ENCODE peak calls at places on chromosomes 13 and 19, in four cellular contexts. One of them, this sample, is unnamed.

GRCh38 chr13:94352057-94352456 is 127.4 kb downstream of the DCT start:
- DNase-seq in substantia nigra: no peak
- DNase-seq in thoracic aorta: no peak
- DNase-seq in HEK293T: no peak
- DNase-seq in this sample: no peak

GRCh38 chr19:16143399-16144215 is at the start of gene HSH2D:
- DNase-seq in substantia nigra: no peak
- DNase-seq in thoracic aorta: no peak
- DNase-seq in HEK293T: no peak
- DNase-seq in this sample: peak

GRCh38 chr13:77751513-77752456 is 54.3 kb downstream of the SLAIN1 start:
- DNase-seq in substantia nigra: no peak
- DNase-seq in thoracic aorta: no peak
- DNase-seq in HEK293T: peak
- DNase-seq in this sample: peak

GRCh38 chr19:35545855-35546381 is 492 bp downstream of the TMEM147 start:
- DNase-seq in substantia nigra: no peak
- DNase-seq in thoracic aorta: no peak
- DNase-seq in HEK293T: peak
- DNase-seq in this sample: peak

GRCh38 chr19:39110263-39110967 is 15.2 kb upstream of the PAK4 start:
- DNase-seq in substantia nigra: peak
- DNase-seq in thoracic aorta: no peak
- DNase-seq in HEK293T: peak
- DNase-seq in this sample: peak

GRCh38 chr13:111176421-111176820 is 61.3 kb downstream of the ARHGEF7 start:
- DNase-seq in substantia nigra: no peak
- DNase-seq in thoracic aorta: no peak
- DNase-seq in HEK293T: no peak
- DNase-seq in this sample: no peak

GRCh38 chr13:40170982-40171381 is 495.5 kb downstream of the FOXO1 start:
- DNase-seq in substantia nigra: no peak
- DNase-seq in thoracic aorta: no peak
- DNase-seq in HEK293T: no peak
- DNase-seq in this sample: peak

GRCh38 chr19:49443366-49444099 is 2.2 kb upstream of the SLC17A7 start:
- DNase-seq in substantia nigra: peak
- DNase-seq in thoracic aorta: peak
- DNase-seq in HEK293T: peak
- DNase-seq in this sample: peak

GRCh38 chr13:70253834-70254233 is 145.6 kb upstream of the KLHL1 start:
- DNase-seq in substantia nigra: no peak
- DNase-seq in thoracic aorta: no peak
- DNase-seq in HEK293T: peak
- DNase-seq in this sample: no peak

GRCh38 chr19:50580970-50581636 is 12.9 kb upstream of the LRRC4B start:
- DNase-seq in substantia nigra: no peak
- DNase-seq in thoracic aorta: no peak
- DNase-seq in HEK293T: no peak
- DNase-seq in this sample: no peak

GRCh38 chr13:99916366-99917103 is 55.0 kb downstream of the ZIC5 start:
- DNase-seq in substantia nigra: no peak
- DNase-seq in thoracic aorta: no peak
- DNase-seq in HEK293T: peak
- DNase-seq in this sample: peak

GRCh38 chr19:1084024-1084868 is 10.9 kb downstream of the POLR2E start:
- DNase-seq in substantia nigra: no peak
- DNase-seq in thoracic aorta: no peak
- DNase-seq in HEK293T: no peak
- DNase-seq in this sample: no peak

GRCh38 chr13:33547035-33547434 is 261.5 kb upstream of the STARD13 start:
- DNase-seq in substantia nigra: no peak
- DNase-seq in thoracic aorta: no peak
- DNase-seq in HEK293T: no peak
- DNase-seq in this sample: no peak

GRCh38 chr19:44972802-44973201 is 17.6 kb downstream of the CLPTM1 start:
- DNase-seq in substantia nigra: no peak
- DNase-seq in thoracic aorta: no peak
- DNase-seq in HEK293T: no peak
- DNase-seq in this sample: peak

GRCh38 chr19:2567580-2567979 is 91.7 kb downstream of the GADD45B start:
- DNase-seq in substantia nigra: no peak
- DNase-seq in thoracic aorta: no peak
- DNase-seq in HEK293T: no peak
- DNase-seq in this sample: no peak

GRCh38 chr19:4267101-4267900 is 11.8 kb upstream of the SHD start:
- DNase-seq in substantia nigra: no peak
- DNase-seq in thoracic aorta: no peak
- DNase-seq in HEK293T: peak
- DNase-seq in this sample: peak

GRCh38 chr13:99218969-99219368 is 18.3 kb downstream of the UBAC2 start:
- DNase-seq in substantia nigra: no peak
- DNase-seq in thoracic aorta: no peak
- DNase-seq in HEK293T: no peak
- DNase-seq in this sample: no peak

GRCh38 chr19:41064974-41065569 is 23.2 kb upstream of the CYP2A13 start:
- DNase-seq in substantia nigra: no peak
- DNase-seq in thoracic aorta: no peak
- DNase-seq in HEK293T: peak
- DNase-seq in this sample: peak

GRCh38 chr19:2188708-2189385 is 25.1 kb downstream of the DOT1L start:
- DNase-seq in substantia nigra: no peak
- DNase-seq in thoracic aorta: no peak
- DNase-seq in HEK293T: no peak
- DNase-seq in this sample: no peak

GRCh38 chr19:54517483-54517882 is 14.9 kb downstream of the LAIR2 start:
- DNase-seq in substantia nigra: peak
- DNase-seq in thoracic aorta: no peak
- DNase-seq in HEK293T: peak
- DNase-seq in this sample: peak

GRCh38 chr19:57348136-57348535 is 2.9 kb upstream of the ZNF304 start:
- DNase-seq in substantia nigra: no peak
- DNase-seq in thoracic aorta: no peak
- DNase-seq in HEK293T: no peak
- DNase-seq in this sample: no peak

GRCh38 chr13:19845758-19846157 is 17.7 kb downstream of the ZMYM5 start:
- DNase-seq in substantia nigra: no peak
- DNase-seq in thoracic aorta: peak
- DNase-seq in HEK293T: peak
- DNase-seq in this sample: peak

This sample was measured in M059J.